ENCODE peak calls at places on chromosomes 5 and 9, in four cellular contexts. One of them, this sample, is unnamed.

GRCh38 chr5:90645024-90645610 is 86.5 kb downstream of the ADGRV1 start:
- DNase-seq in K562: peak
- DNase-seq in HepG2: peak
- DNase-seq in H1: no peak
- DNase-seq in this sample: no peak

GRCh38 chr5:180787025-180787424 is 15.6 kb downstream of the MGAT1 start:
- DNase-seq in HepG2: no peak
- DNase-seq in K562: no peak
- DNase-seq in H1: no peak
- DNase-seq in this sample: no peak

GRCh38 chr5:173746050-173746449 is 129.6 kb upstream of the BOD1 start:
- DNase-seq in H1: no peak
- DNase-seq in HepG2: peak
- DNase-seq in K562: no peak
- DNase-seq in this sample: no peak

GRCh38 chr9:134716067-134716466 is 74.5 kb downstream of the COL5A1 start:
- DNase-seq in HepG2: no peak
- DNase-seq in H1: no peak
- DNase-seq in K562: no peak
- DNase-seq in this sample: no peak

GRCh38 chr5:113663879-113664278 is 150.4 kb downstream of the YTHDC2 start:
- DNase-seq in H1: peak
- DNase-seq in K562: no peak
- DNase-seq in HepG2: peak
- DNase-seq in this sample: peak

GRCh38 chr9:91500509-91501011 is 76.9 kb upstream of the NFIL3 start:
- DNase-seq in H1: no peak
- DNase-seq in K562: peak
- DNase-seq in HepG2: no peak
- DNase-seq in this sample: no peak

GRCh38 chr5:150303070-150303595 is 428 bp upstream of the ARSI start:
- DNase-seq in H1: no peak
- DNase-seq in HepG2: no peak
- DNase-seq in K562: no peak
- DNase-seq in this sample: no peak

GRCh38 chr9:75964431-75964830 is 74.0 kb downstream of the PCSK5 start:
- DNase-seq in H1: no peak
- DNase-seq in HepG2: peak
- DNase-seq in K562: no peak
- DNase-seq in this sample: no peak

GRCh38 chr5:57834829-57835554 is 352.4 kb upstream of the ACTBL2 start:
- DNase-seq in HepG2: peak
- DNase-seq in K562: no peak
- DNase-seq in H1: peak
- DNase-seq in this sample: no peak

GRCh38 chr5:92777421-92777820 is 803.6 kb downstream of the NR2F1-AS1 start:
- DNase-seq in K562: no peak
- DNase-seq in HepG2: peak
- DNase-seq in H1: no peak
- DNase-seq in this sample: no peak

GRCh38 chr5:146240951-146241350 is 37.5 kb downstream of the RBM27 start:
- DNase-seq in HepG2: no peak
- DNase-seq in K562: no peak
- DNase-seq in H1: no peak
- DNase-seq in this sample: no peak

GRCh38 chr5:15014809-15015208 is 143.2 kb upstream of the ANKH start:
- DNase-seq in HepG2: peak
- DNase-seq in K562: no peak
- DNase-seq in H1: no peak
- DNase-seq in this sample: no peak

GRCh38 chr5:132270706-132271105 is 13.2 kb downstream of the PDLIM4 start:
- DNase-seq in H1: no peak
- DNase-seq in HepG2: no peak
- DNase-seq in K562: no peak
- DNase-seq in this sample: no peak

GRCh38 chr9:1386420-1386819 is 336.3 kb downstream of the DMRT2 start:
- DNase-seq in K562: peak
- DNase-seq in HepG2: no peak
- DNase-seq in H1: no peak
- DNase-seq in this sample: no peak

GRCh38 chr5:122076023-122076422 is 2.0 kb downstream of the LOX start:
- DNase-seq in H1: no peak
- DNase-seq in K562: no peak
- DNase-seq in HepG2: peak
- DNase-seq in this sample: no peak

GRCh38 chr9:137216188-137216965 is 5.7 kb downstream of the RNF208 start:
- DNase-seq in H1: no peak
- DNase-seq in HepG2: no peak
- DNase-seq in K562: no peak
- DNase-seq in this sample: no peak

GRCh38 chr5:131022811-131023210 is 142.2 kb downstream of the HINT1 start:
- DNase-seq in HepG2: no peak
- DNase-seq in K562: no peak
- DNase-seq in H1: no peak
- DNase-seq in this sample: no peak

GRCh38 chr9:123338710-123339665 is 17.0 kb upstream of the CRB2 start:
- DNase-seq in H1: no peak
- DNase-seq in HepG2: no peak
- DNase-seq in K562: peak
- DNase-seq in this sample: no peak

GRCh38 chr9:124720429-124721108 is 50.5 kb downstream of the NR6A1 start:
- DNase-seq in K562: no peak
- DNase-seq in H1: no peak
- DNase-seq in HepG2: peak
- DNase-seq in this sample: no peak

GRCh38 chr5:161190086-161190485 is 338.1 kb upstream of the ATP10B start:
- DNase-seq in H1: no peak
- DNase-seq in HepG2: no peak
- DNase-seq in K562: no peak
- DNase-seq in this sample: no peak

GRCh38 chr9:134825025-134825424 is 55.6 kb upstream of the FCN2 start:
- DNase-seq in HepG2: no peak
- DNase-seq in H1: no peak
- DNase-seq in K562: no peak
- DNase-seq in this sample: no peak

GRCh38 chr5:77662615-77663014 is 24.1 kb upstream of the OTP start:
- DNase-seq in K562: no peak
- DNase-seq in H1: no peak
- DNase-seq in HepG2: no peak
- DNase-seq in this sample: no peak

GRCh38 chr9:127192744-127193143 is 70.3 kb upstream of the ANGPTL2 start:
- DNase-seq in K562: no peak
- DNase-seq in HepG2: no peak
- DNase-seq in H1: no peak
- DNase-seq in this sample: no peak

GRCh38 chr9:117088786-117089185 is 326.1 kb downstream of the ASTN2 start:
- DNase-seq in K562: no peak
- DNase-seq in HepG2: no peak
- DNase-seq in H1: no peak
- DNase-seq in this sample: no peak

GRCh38 chr5:135315394-135315793 is 83.6 kb downstream of the MACROH2A1 start:
- DNase-seq in HepG2: no peak
- DNase-seq in K562: no peak
- DNase-seq in H1: no peak
- DNase-seq in this sample: no peak

GRCh38 chr9:136759436-136760325 is 1.6 kb upstream of the LCN8 start:
- DNase-seq in H1: peak
- DNase-seq in K562: no peak
- DNase-seq in HepG2: no peak
- DNase-seq in this sample: peak

GRCh38 chr9:91426123-91426745 is 2.6 kb upstream of the NFIL3 start:
- DNase-seq in HepG2: peak
- DNase-seq in H1: no peak
- DNase-seq in K562: no peak
- DNase-seq in this sample: no peak

GRCh38 chr5:150022163-150022540 is 21.6 kb downstream of the HMGXB3 start:
- DNase-seq in K562: no peak
- DNase-seq in HepG2: no peak
- DNase-seq in H1: no peak
- DNase-seq in this sample: no peak

GRCh38 chr9:21904371-21904770 is 89.8 kb downstream of the CDKN2A start:
- DNase-seq in K562: no peak
- DNase-seq in H1: no peak
- DNase-seq in HepG2: no peak
- DNase-seq in this sample: no peak

GRCh38 chr5:53008751-53009150 is 19.6 kb downstream of the ITGA2 start:
- DNase-seq in K562: no peak
- DNase-seq in H1: no peak
- DNase-seq in HepG2: no peak
- DNase-seq in this sample: no peak

GRCh38 chr5:44233691-44234090 is 155.5 kb downstream of the FGF10 start:
- DNase-seq in H1: no peak
- DNase-seq in K562: no peak
- DNase-seq in HepG2: no peak
- DNase-seq in this sample: no peak

GRCh38 chr5:5165541-5166002 is 25.4 kb downstream of the ADAMTS16 start:
- DNase-seq in K562: no peak
- DNase-seq in HepG2: no peak
- DNase-seq in H1: no peak
- DNase-seq in this sample: no peak

GRCh38 chr5:132677191-132677590 is 3.4 kb downstream of the IL4 start:
- DNase-seq in H1: no peak
- DNase-seq in K562: peak
- DNase-seq in HepG2: peak
- DNase-seq in this sample: no peak

GRCh38 chr5:10366310-10367297 is 13.1 kb downstream of the MARCHF6 start:
- DNase-seq in H1: no peak
- DNase-seq in HepG2: no peak
- DNase-seq in K562: no peak
- DNase-seq in this sample: no peak

GRCh38 chr5:73419414-73420390 is 28.9 kb downstream of the FOXD1 start:
- DNase-seq in HepG2: no peak
- DNase-seq in K562: no peak
- DNase-seq in H1: peak
- DNase-seq in this sample: no peak

GRCh38 chr5:117433841-117434240 is 859.2 kb upstream of the SEMA6A start:
- DNase-seq in K562: no peak
- DNase-seq in H1: no peak
- DNase-seq in HepG2: no peak
- DNase-seq in this sample: no peak

GRCh38 chr5:159017787-159018186 is 81.9 kb downstream of the EBF1 start:
- DNase-seq in K562: peak
- DNase-seq in HepG2: no peak
- DNase-seq in H1: no peak
- DNase-seq in this sample: no peak

GRCh38 chr9:107819772-107820171 is 330.2 kb upstream of the KLF4 start:
- DNase-seq in HepG2: no peak
- DNase-seq in K562: no peak
- DNase-seq in H1: no peak
- DNase-seq in this sample: no peak
- TF ChIP-seq TAF1 in HepG2: no peak
- TF ChIP-seq TAF1 in K562: no peak
- TF ChIP-seq TAF1 in H1: no peak
- TF ChIP-seq TAF1 in this sample: no peak

DNA sequence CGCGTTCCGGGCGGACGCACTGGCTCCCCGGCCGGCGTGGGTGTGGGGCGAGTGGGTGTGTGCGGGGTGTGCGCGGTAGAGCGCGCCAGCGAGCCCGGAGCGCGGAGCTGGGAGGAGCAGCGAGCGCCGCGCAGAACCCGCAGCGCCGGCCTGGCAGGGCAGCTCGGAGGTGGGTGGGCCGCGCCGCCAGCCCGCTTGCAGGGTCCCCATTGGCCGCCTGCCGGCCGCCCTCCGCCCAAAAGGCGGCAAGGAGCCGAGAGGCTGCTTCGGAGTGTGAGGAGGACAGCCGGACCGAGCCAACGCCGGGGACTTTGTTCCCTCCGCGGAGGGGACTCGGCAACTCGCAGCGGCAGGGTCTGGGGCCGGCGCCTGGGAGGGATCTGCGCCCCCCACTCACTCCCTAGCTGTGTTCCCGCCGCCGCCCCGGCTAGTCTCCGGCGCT is at the start of gene DAPK1:
- DNase-seq in K562: peak
- DNase-seq in HepG2: peak
- DNase-seq in H1: peak
- DNase-seq in this sample: peak
- TF ChIP-seq POLR2A in K562: peak
- TF ChIP-seq POLR2A in HepG2: peak
- TF ChIP-seq POLR2A in H1: no peak
- TF ChIP-seq POLR2A in this sample: no peak

DNA sequence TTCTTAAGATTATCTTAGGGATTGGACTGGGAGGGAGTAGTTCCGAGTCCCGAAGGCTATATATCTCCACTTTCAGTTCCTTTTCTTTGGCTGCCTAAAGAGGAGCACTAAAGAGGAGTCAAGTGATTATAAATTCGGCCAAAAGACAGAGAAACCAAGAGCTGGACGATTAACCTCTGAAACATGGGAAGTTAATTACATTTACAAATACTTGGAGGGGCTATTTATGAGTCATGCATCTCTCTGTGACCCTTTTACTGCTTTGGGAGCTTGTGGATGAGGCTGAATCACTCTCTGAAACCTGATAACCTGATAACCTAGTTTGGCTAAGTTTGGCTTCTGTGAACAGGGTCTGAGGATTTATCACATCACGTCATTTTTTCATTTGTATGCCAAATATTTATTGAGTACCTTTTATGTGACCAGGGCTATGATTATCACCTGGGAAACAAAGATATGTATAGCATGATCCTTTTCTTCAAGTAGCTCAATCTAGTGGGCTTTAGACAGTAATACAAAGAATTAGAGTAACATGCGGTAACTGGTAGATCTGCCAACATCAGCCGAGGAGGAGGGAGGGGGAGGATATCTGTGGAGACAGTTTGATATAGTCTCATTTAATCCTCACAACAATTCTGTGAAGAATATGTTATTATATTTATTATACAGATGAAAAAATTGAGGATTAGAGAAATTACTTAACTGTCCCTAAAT is 180.9 kb downstream of the CD180 start:
- DNase-seq in H1: no peak
- DNase-seq in K562: no peak
- DNase-seq in HepG2: no peak
- DNase-seq in this sample: no peak
- TF ChIP-seq POLR2AphosphoS5 in H1: no peak
- TF ChIP-seq POLR2AphosphoS5 in K562: no peak
- TF ChIP-seq POLR2AphosphoS5 in HepG2: no peak
- TF ChIP-seq POLR2AphosphoS5 in this sample: no peak

GRCh38 chr5:7714119-7714518 is 136.8 kb downstream of the CFAP90 start:
- DNase-seq in H1: no peak
- DNase-seq in HepG2: no peak
- DNase-seq in K562: peak
- DNase-seq in this sample: no peak

GRCh38 chr5:7714697-7715096 is 136.2 kb downstream of the CFAP90 start:
- DNase-seq in HepG2: no peak
- DNase-seq in H1: no peak
- DNase-seq in K562: no peak
- DNase-seq in this sample: no peak

DNA sequence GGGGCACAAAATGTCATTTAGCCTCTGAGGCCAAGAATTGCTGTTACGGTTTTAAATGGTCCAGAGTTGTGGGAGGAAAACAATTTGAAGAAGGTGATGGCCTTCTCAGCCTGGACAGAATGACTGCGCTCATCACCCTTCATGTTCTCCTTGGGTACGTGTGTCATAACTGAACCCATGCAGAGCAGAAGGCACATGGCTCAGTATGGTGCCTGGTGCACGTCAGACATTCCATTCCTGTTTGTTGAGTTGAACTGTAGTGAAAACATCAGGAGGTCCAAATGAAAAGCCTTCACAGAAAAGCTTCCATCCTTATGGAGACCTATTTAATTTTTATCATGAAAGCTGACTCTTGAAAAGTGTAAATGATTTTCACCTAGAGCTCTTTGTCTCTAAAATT is 133.2 kb downstream of the CFAP90 start:
- DNase-seq in K562: no peak
- DNase-seq in H1: no peak
- DNase-seq in HepG2: no peak
- DNase-seq in this sample: no peak
- TF ChIP-seq TAF1 in K562: no peak
- TF ChIP-seq TAF1 in H1: no peak
- TF ChIP-seq TAF1 in HepG2: no peak
- TF ChIP-seq TAF1 in this sample: no peak